ENCODE peak calls at places on chromosomes 2 and 18, in five cellular contexts. M, C, S, X and F are unnamed samples.
A peak's percentile ranks its signal among the peaks of the same experiment; 100 is the strongest.

GRCh38 chr18:9135912-9136314 is 668 bp upstream of the ANKRD12 start:
- DNase-seq in M (no peak), C (no peak), S (no peak), X (no peak), F (peak; percentile 47)

GRCh38 chr2:138298120-138298814 is 203.3 kb upstream of the SPOPL start:
- DNase-seq in M (no peak), C (no peak), S (no peak), X (no peak), F (no peak)

GRCh38 chr2:191846787-191847620 is at the start of gene CAVIN2:
- DNase-seq in M (no peak), C (peak; percentile 35), S (no peak), X (peak; percentile 52), F (peak; percentile 39)

GRCh38 chr2:64478502-64479230 is 24.7 kb downstream of the LGALSL start:
- DNase-seq in M (no peak), C (no peak), S (no peak), X (no peak), F (no peak)

GRCh38 chr18:23237524-23238151 is 102.4 kb downstream of the CABLES1 start:
- DNase-seq in M (peak; percentile 20), C (no peak), S (no peak), X (peak; percentile 72), F (peak; percentile 84)

GRCh38 chr18:79801217-79801616 is 3.5 kb downstream of the KCNG2 start:
- DNase-seq in M (no peak), C (no peak), S (no peak), X (peak; percentile 20), F (no peak)

GRCh38 chr18:49023938-49024341 is 73.2 kb upstream of the SMAD7 start:
- DNase-seq in M (no peak), C (no peak), S (no peak), X (peak; percentile 40), F (no peak)

GRCh38 chr18:3836483-3836882 is 386.5 kb downstream of the TGIF1 start:
- DNase-seq in M (no peak), C (no peak), S (no peak), X (no peak), F (no peak)

GRCh38 chr2:170266358-170266757 is 88.4 kb downstream of the MYO3B start:
- DNase-seq in M (no peak), C (no peak), S (no peak), X (no peak), F (no peak)

GRCh38 chr2:233711312-233712008 is 1.2 kb upstream of the UGT1A5 start:
- DNase-seq in M (peak; percentile 51), C (peak; percentile 86), S (peak; percentile 92), X (peak; percentile 88), F (peak; percentile 23)

GRCh38 chr18:79396431-79397287 is 929 bp downstream of the NFATC1 start:
- DNase-seq in M (no peak), C (no peak), S (peak; percentile 69), X (peak; percentile 62), F (no peak)

GRCh38 chr2:186755066-186755465 is 61.2 kb downstream of the FAM171B start:
- DNase-seq in M (no peak), C (no peak), S (no peak), X (no peak), F (no peak)